ENCODE peak calls at places on chromosomes 16 and 17, in six cellular contexts. One of them, this sample, is unnamed. For H3K4me1, the result is how much of the 10 kb centered on the place peaks cover.

GRCh38 chr16:12901204-12901596 is 198 bp upstream of the SHISA9 start:
- DNase-seq in A549: no peak
- DNase-seq in GM23338: peak
- DNase-seq in right atrium auricular region: no peak
- DNase-seq in IMR-90: no peak
- DNase-seq in fibroblast of lung: no peak
- DNase-seq in this sample: no peak

GRCh38 chr17:64635647-64636305 is 26.3 kb downstream of the SMURF2 start:
- DNase-seq in GM23338: no peak
- DNase-seq in fibroblast of lung: peak
- DNase-seq in A549: peak
- DNase-seq in IMR-90: peak
- DNase-seq in right atrium auricular region: no peak
- DNase-seq in this sample: no peak

GRCh38 chr17:6608321-6608720 is 32.2 kb downstream of the KIAA0753 start:
- DNase-seq in IMR-90: peak
- DNase-seq in fibroblast of lung: no peak
- DNase-seq in A549: peak
- DNase-seq in right atrium auricular region: no peak
- DNase-seq in GM23338: no peak
- DNase-seq in this sample: no peak

GRCh38 chr17:76747716-76748360 is 9.9 kb downstream of the MFSD11 start:
- DNase-seq in fibroblast of lung: no peak
- DNase-seq in GM23338: no peak
- DNase-seq in right atrium auricular region: no peak
- DNase-seq in A549: no peak
- DNase-seq in IMR-90: no peak
- DNase-seq in this sample: no peak

GRCh38 chr16:17037499-17037898 is 433.3 kb downstream of the XYLT1 start:
- DNase-seq in IMR-90: no peak
- DNase-seq in GM23338: no peak
- DNase-seq in right atrium auricular region: no peak
- DNase-seq in fibroblast of lung: no peak
- DNase-seq in A549: no peak
- DNase-seq in this sample: no peak

GRCh38 chr17:64676763-64677162 is 14.7 kb upstream of the SMURF2 start:
- DNase-seq in right atrium auricular region: no peak
- DNase-seq in IMR-90: no peak
- DNase-seq in fibroblast of lung: no peak
- DNase-seq in GM23338: no peak
- DNase-seq in A549: no peak
- DNase-seq in this sample: no peak

GRCh38 chr17:79812969-79813825 is 16.3 kb upstream of the CBX8 start:
- DNase-seq in GM23338: no peak
- DNase-seq in A549: no peak
- DNase-seq in right atrium auricular region: no peak
- DNase-seq in IMR-90: no peak
- DNase-seq in fibroblast of lung: no peak
- DNase-seq in this sample: no peak

GRCh38 chr17:49564638-49565037 is 11.0 kb upstream of the NXPH3 start:
- DNase-seq in A549: no peak
- DNase-seq in right atrium auricular region: no peak
- DNase-seq in GM23338: no peak
- DNase-seq in IMR-90: no peak
- DNase-seq in fibroblast of lung: no peak
- DNase-seq in this sample: no peak

GRCh38 chr17:81291662-81292061 is 3.4 kb downstream of the SLC38A10 start:
- DNase-seq in IMR-90: peak
- DNase-seq in right atrium auricular region: peak
- DNase-seq in fibroblast of lung: peak
- DNase-seq in A549: peak
- DNase-seq in GM23338: peak
- DNase-seq in this sample: peak

GRCh38 chr17:5703736-5704135 is 119.4 kb upstream of the NLRP1 start:
- DNase-seq in IMR-90: no peak
- DNase-seq in right atrium auricular region: no peak
- DNase-seq in fibroblast of lung: no peak
- DNase-seq in A549: no peak
- DNase-seq in GM23338: peak
- DNase-seq in this sample: no peak

GRCh38 chr16:49811630-49812334 is 44.1 kb downstream of the ZNF423 start:
- DNase-seq in right atrium auricular region: no peak
- DNase-seq in GM23338: peak
- DNase-seq in IMR-90: no peak
- DNase-seq in A549: no peak
- DNase-seq in fibroblast of lung: no peak
- DNase-seq in this sample: no peak

GRCh38 chr17:55607736-55608341 is 96.6 kb upstream of the SMIM36 start:
- DNase-seq in GM23338: no peak
- DNase-seq in IMR-90: peak
- DNase-seq in right atrium auricular region: peak
- DNase-seq in A549: peak
- DNase-seq in fibroblast of lung: peak
- DNase-seq in this sample: peak

GRCh38 chr17:30809867-30810266 is 14.6 kb downstream of the CRLF3 start:
- DNase-seq in A549: no peak
- DNase-seq in GM23338: no peak
- DNase-seq in right atrium auricular region: no peak
- DNase-seq in IMR-90: no peak
- DNase-seq in fibroblast of lung: no peak
- DNase-seq in this sample: no peak

GRCh38 chr17:30805944-30806456 is 18.5 kb downstream of the CRLF3 start:
- DNase-seq in right atrium auricular region: no peak
- DNase-seq in A549: no peak
- DNase-seq in fibroblast of lung: no peak
- DNase-seq in IMR-90: no peak
- DNase-seq in GM23338: no peak
- DNase-seq in this sample: no peak

GRCh38 chr17:30812218-30813177 is 12.0 kb downstream of the CRLF3 start:
- DNase-seq in right atrium auricular region: no peak
- DNase-seq in A549: no peak
- DNase-seq in IMR-90: peak
- DNase-seq in fibroblast of lung: peak
- DNase-seq in GM23338: no peak
- DNase-seq in this sample: no peak

GRCh38 chr17:30808785-30809286 is 15.7 kb downstream of the CRLF3 start:
- DNase-seq in right atrium auricular region: no peak
- DNase-seq in IMR-90: no peak
- DNase-seq in GM23338: no peak
- DNase-seq in fibroblast of lung: no peak
- DNase-seq in A549: no peak
- DNase-seq in this sample: no peak
- TF ChIP-seq CTCF in right atrium auricular region: no peak
- TF ChIP-seq CTCF in IMR-90: no peak
- TF ChIP-seq CTCF in GM23338: no peak
- TF ChIP-seq CTCF in fibroblast of lung: no peak
- TF ChIP-seq CTCF in A549: no peak
- TF ChIP-seq CTCF in this sample: no peak

DNA sequence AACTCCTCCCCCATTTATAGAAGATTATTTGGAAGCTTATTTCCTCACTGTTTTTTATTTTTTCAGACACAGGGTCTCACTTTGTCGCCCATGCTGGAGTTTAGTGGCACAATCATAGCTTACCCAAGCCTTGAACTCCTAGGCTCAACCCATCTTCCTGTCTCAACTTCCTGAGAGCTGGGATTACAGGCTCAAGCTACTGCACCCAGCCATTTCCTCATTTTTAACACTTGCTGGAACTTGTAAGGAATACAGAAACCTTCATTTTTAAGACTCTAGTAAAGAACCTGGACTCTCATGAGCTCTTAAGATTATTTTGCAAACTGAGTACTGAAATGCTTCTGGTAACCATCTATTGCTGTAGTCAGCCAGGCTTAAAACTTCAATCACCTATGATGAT is 29.9 kb downstream of the KANSL1 start:
- DNase-seq in fibroblast of lung: no peak
- DNase-seq in A549: no peak
- DNase-seq in GM23338: no peak
- DNase-seq in IMR-90: no peak
- DNase-seq in right atrium auricular region: no peak
- DNase-seq in this sample: no peak
- H3K4me1 ChIP-seq in fibroblast of lung: under half
- H3K4me1 ChIP-seq in A549: half or more
- H3K4me1 ChIP-seq in GM23338: half or more
- H3K4me1 ChIP-seq in IMR-90: under half
- H3K4me1 ChIP-seq in right atrium auricular region: half or more
- H3K4me1 ChIP-seq in this sample: half or more

GRCh38 chr17:74408262-74408661 is 23.6 kb upstream of the GPRC5C start:
- DNase-seq in GM23338: no peak
- DNase-seq in fibroblast of lung: peak
- DNase-seq in right atrium auricular region: no peak
- DNase-seq in A549: peak
- DNase-seq in IMR-90: no peak
- DNase-seq in this sample: peak
- TF ChIP-seq CTCF in GM23338: no peak
- TF ChIP-seq CTCF in fibroblast of lung: no peak
- TF ChIP-seq CTCF in right atrium auricular region: no peak
- TF ChIP-seq CTCF in A549: peak
- TF ChIP-seq CTCF in IMR-90: no peak
- TF ChIP-seq CTCF in this sample: no peak

DNA sequence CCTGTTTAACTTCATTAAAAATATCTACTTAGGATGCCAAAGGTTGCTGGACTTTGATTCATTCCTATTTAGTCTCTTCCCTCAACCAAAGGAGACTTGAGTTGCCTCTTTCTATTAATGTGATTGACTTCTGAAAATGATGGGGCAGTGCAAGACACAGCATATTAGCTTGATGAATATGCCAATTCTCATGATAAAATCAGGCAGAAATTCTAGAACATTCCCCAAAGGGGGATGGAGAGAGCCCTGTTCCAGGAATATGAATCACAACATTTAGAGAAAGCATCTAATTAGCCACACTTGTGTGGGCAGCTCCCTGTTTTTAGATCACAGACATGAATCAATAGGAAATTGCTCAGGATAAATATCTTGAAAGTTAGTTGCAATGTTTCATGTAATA is 584.0 kb upstream of the CDH8 start:
- DNase-seq in fibroblast of lung: no peak
- DNase-seq in GM23338: no peak
- DNase-seq in A549: no peak
- DNase-seq in IMR-90: no peak
- DNase-seq in right atrium auricular region: no peak
- DNase-seq in this sample: no peak
- H3K4me1 ChIP-seq in fibroblast of lung: under half
- H3K4me1 ChIP-seq in GM23338: under half
- H3K4me1 ChIP-seq in A549: under half
- H3K4me1 ChIP-seq in IMR-90: under half
- H3K4me1 ChIP-seq in right atrium auricular region: under half
- H3K4me1 ChIP-seq in this sample: under half

GRCh38 chr16:89853306-89853993 is 19.9 kb upstream of the TCF25 start:
- DNase-seq in GM23338: no peak
- DNase-seq in right atrium auricular region: no peak
- DNase-seq in fibroblast of lung: no peak
- DNase-seq in IMR-90: no peak
- DNase-seq in A549: no peak
- DNase-seq in this sample: no peak
- TF ChIP-seq CTCF in GM23338: no peak
- TF ChIP-seq CTCF in right atrium auricular region: no peak
- TF ChIP-seq CTCF in fibroblast of lung: no peak
- TF ChIP-seq CTCF in IMR-90: no peak
- TF ChIP-seq CTCF in A549: no peak
- TF ChIP-seq CTCF in this sample: no peak

GRCh38 chr16:85237817-85238216 is 125.5 kb upstream of the CIBAR2 start:
- DNase-seq in IMR-90: no peak
- DNase-seq in A549: no peak
- DNase-seq in fibroblast of lung: no peak
- DNase-seq in right atrium auricular region: no peak
- DNase-seq in GM23338: no peak
- DNase-seq in this sample: no peak
- H3K4me1 ChIP-seq in IMR-90: under half
- H3K4me1 ChIP-seq in A549: under half
- H3K4me1 ChIP-seq in fibroblast of lung: under half
- H3K4me1 ChIP-seq in right atrium auricular region: under half
- H3K4me1 ChIP-seq in GM23338: under half
- H3K4me1 ChIP-seq in this sample: under half

DNA sequence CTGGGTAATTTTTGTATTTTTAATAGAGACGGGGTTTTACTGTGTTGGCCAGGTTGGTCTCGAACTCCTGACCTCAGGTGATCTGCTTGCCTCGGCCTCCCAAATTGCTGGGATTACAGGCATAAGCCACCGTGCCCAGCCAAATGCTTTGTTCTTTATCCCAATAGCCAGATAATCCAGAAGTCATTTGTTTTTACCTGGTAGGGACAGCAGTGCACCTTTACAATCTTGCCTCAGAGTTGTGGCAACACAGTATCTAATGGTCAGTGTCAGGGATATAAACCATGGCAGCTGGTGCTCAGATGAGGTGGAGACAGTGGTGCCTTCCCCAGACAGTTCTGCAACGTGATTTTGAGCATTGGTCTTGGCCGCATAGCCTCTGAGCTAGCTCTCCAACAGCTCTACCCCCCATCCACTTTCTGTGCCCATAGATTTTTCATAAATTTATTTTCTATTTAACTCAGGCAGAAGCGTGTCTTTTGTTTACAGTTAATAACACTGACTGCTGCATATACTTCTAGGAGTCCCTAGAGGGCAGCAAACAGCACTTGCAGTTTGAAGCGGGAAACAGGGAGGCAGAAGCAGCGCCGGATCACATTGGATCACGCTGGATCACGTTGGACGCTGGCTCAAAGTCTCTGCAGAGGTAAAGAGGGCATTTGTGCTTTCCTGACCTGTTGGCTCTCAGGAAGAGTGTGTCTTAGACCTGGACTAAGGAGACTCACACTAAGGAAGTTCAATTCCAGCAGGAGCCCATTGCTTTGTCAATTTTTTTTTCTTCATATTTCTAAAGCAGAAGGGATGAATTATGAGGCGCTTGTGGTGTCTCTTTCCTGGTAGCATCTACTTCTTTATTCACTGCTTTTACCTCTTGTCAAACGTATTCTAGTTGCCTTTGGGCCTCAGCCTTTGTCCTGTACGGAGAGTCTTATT is 5.1 kb upstream of the GGT6 start:
- DNase-seq in A549: peak
- DNase-seq in fibroblast of lung: peak
- DNase-seq in right atrium auricular region: peak
- DNase-seq in GM23338: peak
- DNase-seq in IMR-90: peak
- DNase-seq in this sample: peak
- TF ChIP-seq CTCF in A549: peak
- TF ChIP-seq CTCF in fibroblast of lung: peak
- TF ChIP-seq CTCF in right atrium auricular region: peak
- TF ChIP-seq CTCF in GM23338: peak
- TF ChIP-seq CTCF in IMR-90: peak
- TF ChIP-seq CTCF in this sample: peak

DNA sequence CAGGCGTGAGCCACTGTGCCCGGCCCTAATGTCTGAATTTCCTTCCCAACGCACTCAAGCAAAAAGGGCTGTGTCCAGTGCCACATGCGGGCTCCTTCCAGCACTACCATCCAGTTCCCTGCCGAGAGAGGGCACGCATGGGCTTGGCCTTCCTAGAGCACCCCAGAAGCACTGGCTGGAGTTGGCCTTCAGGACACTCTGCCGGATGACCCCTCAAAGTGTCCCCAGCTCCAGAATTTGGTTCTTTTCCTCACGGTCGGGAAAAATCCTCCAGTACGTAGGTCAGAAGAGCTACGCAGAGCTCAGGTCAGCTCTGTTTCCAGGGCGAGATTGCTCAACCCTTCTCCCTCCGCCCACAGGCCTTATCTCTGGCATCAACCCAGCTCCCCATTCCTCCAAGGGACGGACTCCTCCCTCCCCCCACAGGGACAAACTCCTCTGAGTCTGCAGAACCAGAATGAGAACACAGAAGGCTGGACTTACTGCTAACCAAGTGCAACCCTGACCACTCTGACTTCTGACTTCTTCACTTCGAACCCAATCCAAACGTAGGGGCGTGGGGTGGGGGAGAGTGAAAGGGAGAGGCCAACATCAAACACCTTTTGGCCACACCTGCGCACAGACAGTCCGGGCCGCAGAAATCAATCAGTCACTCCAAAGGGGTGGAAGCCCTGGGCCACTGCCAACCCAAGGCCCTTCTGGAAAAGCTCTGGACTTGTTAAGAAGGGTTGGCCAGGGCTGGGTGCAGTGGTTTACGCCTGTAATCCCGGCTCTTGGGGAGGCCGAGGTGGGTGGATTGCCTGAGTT is 3.6 kb downstream of the CDC42EP4 start:
- DNase-seq in right atrium auricular region: peak
- DNase-seq in A549: peak
- DNase-seq in GM23338: no peak
- DNase-seq in fibroblast of lung: peak
- DNase-seq in IMR-90: peak
- DNase-seq in this sample: peak
- H3K4me1 ChIP-seq in right atrium auricular region: half or more
- H3K4me1 ChIP-seq in A549: half or more
- H3K4me1 ChIP-seq in GM23338: under half
- H3K4me1 ChIP-seq in fibroblast of lung: under half
- H3K4me1 ChIP-seq in IMR-90: under half
- H3K4me1 ChIP-seq in this sample: half or more

This sample was measured in upper lobe of right lung.